ENCODE peak calls at places on chromosome 11, in five cellular contexts. Q is left ventricle myocardium inferior; Y is CD4-positive, alpha-beta T cell; H is omental fat pad; Z is BJ. D is an unnamed sample.

GRCh38 chr11:108587109-108587508 is 6.5 kb downstream of the EXPH5 start:
- DNase-seq in Q (no peak), Y (no peak), H (no peak), Z (no peak), D (no peak)

GRCh38 chr11:107446822-107447431 is 10.7 kb downstream of the CWF19L2 start:
- DNase-seq in Q (no peak), Y (no peak), H (no peak), Z (no peak), D (no peak)

GRCh38 chr11:74870485-74870884 is 78.4 kb downstream of the XRRA1 start:
- DNase-seq in Q (no peak), Y (no peak), H (no peak), Z (no peak), D (no peak)

GRCh38 chr11:126339866-126340434 is 15.5 kb upstream of the ST3GAL4 start:
- DNase-seq in Q (peak; percentile 81), Y (no peak), H (no peak), Z (no peak), D (no peak)

GRCh38 chr11:66692871-66693331 is 15.2 kb upstream of the RBM4B start:
- DNase-seq in Q (no peak), Y (no peak), H (no peak), Z (no peak), D (no peak)

GRCh38 chr11:29432719-29433325 is 584.0 kb downstream of the KCNA4 start:
- DNase-seq in Q (no peak), Y (no peak), H (no peak), Z (no peak), D (no peak)

GRCh38 chr11:126268361-126268707 is 361 bp downstream of the SRPRA start:
- DNase-seq in Q (no peak), Y (no peak), H (no peak), Z (no peak), D (no peak)

GRCh38 chr11:16804104-16804947 is 65.9 kb downstream of the C11orf58 start:
- DNase-seq in Q (no peak), Y (no peak), H (no peak), Z (no peak), D (no peak)

GRCh38 chr11:1202154-1202775 is 20.6 kb upstream of the MUC5B start:
- DNase-seq in Q (peak; percentile 8), Y (no peak), H (no peak), Z (no peak), D (peak; percentile 16)

GRCh38 chr11:23755769-23756168 is 741.1 kb upstream of the LUZP2 start:
- DNase-seq in Q (no peak), Y (no peak), H (no peak), Z (no peak), D (no peak)

GRCh38 chr11:19311306-19312030 is 70.7 kb upstream of the E2F8 start:
- DNase-seq in Q (peak; percentile 52), Y (no peak), H (peak; percentile 80), Z (no peak), D (peak; percentile 29)

GRCh38 chr11:75815345-75815983 is 454 bp downstream of the UVRAG start:
- DNase-seq in Q (no peak), Y (peak; percentile 19), H (no peak), Z (no peak), D (no peak)

GRCh38 chr11:65766535-65766934 is 14.2 kb downstream of the AP5B1 start:
- DNase-seq in Q (no peak), Y (no peak), H (no peak), Z (no peak), D (peak; percentile 13)

GRCh38 chr11:106197438-106197837 is 120.0 kb downstream of the AASDHPPT start:
- DNase-seq in Q (no peak), Y (no peak), H (no peak), Z (no peak), D (no peak)

GRCh38 chr11:44464741-44465140 is 100.7 kb upstream of the CD82 start:
- DNase-seq in Q (no peak), Y (no peak), H (no peak), Z (no peak), D (no peak)

GRCh38 chr11:128299132-128299726 is 288.1 kb downstream of the ETS1 start:
- DNase-seq in Q (no peak), Y (no peak), H (no peak), Z (peak; percentile 90), D (no peak)

GRCh38 chr11:8732748-8733241 is 50.2 kb downstream of the RPL27A start:
- DNase-seq in Q (peak; percentile 76), Y (no peak), H (no peak), Z (peak; percentile 58), D (no peak)

GRCh38 chr11:75275581-75275980 is 35.0 kb downstream of the TPBGL start:
- DNase-seq in Q (peak; percentile 38), Y (peak; percentile 76), H (peak; percentile 17), Z (no peak), D (no peak)

GRCh38 chr11:132278801-132279574 is 908.6 kb downstream of the NTM start:
- DNase-seq in Q (no peak), Y (no peak), H (no peak), Z (no peak), D (no peak)

GRCh38 chr11:3836903-3837302 is 3.9 kb downstream of the RHOG start:
- DNase-seq in Q (peak; percentile 60), Y (peak; percentile 62), H (no peak), Z (no peak), D (no peak)

GRCh38 chr11:95426823-95427462 is 195.9 kb upstream of the SESN3 start:
- DNase-seq in Q (no peak), Y (no peak), H (no peak), Z (no peak), D (no peak)

GRCh38 chr11:66454828-66455227 is 11.9 kb upstream of the PELI3 start:
- DNase-seq in Q (no peak), Y (no peak), H (no peak), Z (no peak), D (no peak)

GRCh38 chr11:100869328-100869727 is 182.2 kb downstream of the ARHGAP42 start:
- DNase-seq in Q (no peak), Y (no peak), H (no peak), Z (no peak), D (no peak)

GRCh38 chr11:77823775-77824174 is 2.8 kb downstream of the AAMDC start:
- DNase-seq in Q (no peak), Y (no peak), H (no peak), Z (no peak), D (no peak)

GRCh38 chr11:128630367-128631230 is 43.2 kb upstream of the ETS1 start:
- DNase-seq in Q (peak; percentile 87), Y (peak; percentile 85), H (peak; percentile 88), Z (no peak), D (peak; percentile 91)

GRCh38 chr11:2445107-2445947 is 519 bp downstream of the KCNQ1 start:
- DNase-seq in Q (no peak), Y (peak; percentile 11), H (no peak), Z (no peak), D (no peak)

GRCh38 chr11:26483101-26483500 is 89.0 kb downstream of the MUC15 start:
- DNase-seq in Q (no peak), Y (no peak), H (no peak), Z (no peak), D (no peak)

GRCh38 chr11:884578-885070 is 26.0 kb downstream of the CHID1 start:
- DNase-seq in Q (no peak), Y (no peak), H (no peak), Z (no peak), D (no peak)

GRCh38 chr11:132220464-132220863 is 850.0 kb downstream of the NTM start:
- DNase-seq in Q (no peak), Y (no peak), H (no peak), Z (peak; percentile 96), D (no peak)

GRCh38 chr11:132576706-132577105 is 955.6 kb downstream of the OPCML start:
- DNase-seq in Q (no peak), Y (no peak), H (no peak), Z (peak; percentile 45), D (no peak)

GRCh38 chr11:33778682-33779081 is 4.4 kb upstream of the FBXO3 start:
- DNase-seq in Q (no peak), Y (no peak), H (no peak), Z (peak; percentile 26), D (no peak)

GRCh38 chr11:20154381-20154780 is 5.9 kb downstream of the DBX1 start:
- DNase-seq in Q (no peak), Y (no peak), H (no peak), Z (no peak), D (no peak)

GRCh38 chr11:83437939-83438338 is 151.8 kb upstream of the CCDC90B start:
- DNase-seq in Q (no peak), Y (no peak), H (no peak), Z (no peak), D (no peak)

GRCh38 chr11:2096001-2096918 is 42.9 kb downstream of the IGF2 start:
- DNase-seq in Q (no peak), Y (no peak), H (no peak), Z (peak; percentile 32), D (no peak)

GRCh38 chr11:118956847-118957469 is 860 bp downstream of the UPK2 start:
- DNase-seq in Q (no peak), Y (no peak), H (no peak), Z (no peak), D (no peak)
- TF ChIP-seq CTCF in Q (no peak), Y (peak; percentile 35), H (no peak), Z (no peak), D (peak; percentile 48)

DNA sequence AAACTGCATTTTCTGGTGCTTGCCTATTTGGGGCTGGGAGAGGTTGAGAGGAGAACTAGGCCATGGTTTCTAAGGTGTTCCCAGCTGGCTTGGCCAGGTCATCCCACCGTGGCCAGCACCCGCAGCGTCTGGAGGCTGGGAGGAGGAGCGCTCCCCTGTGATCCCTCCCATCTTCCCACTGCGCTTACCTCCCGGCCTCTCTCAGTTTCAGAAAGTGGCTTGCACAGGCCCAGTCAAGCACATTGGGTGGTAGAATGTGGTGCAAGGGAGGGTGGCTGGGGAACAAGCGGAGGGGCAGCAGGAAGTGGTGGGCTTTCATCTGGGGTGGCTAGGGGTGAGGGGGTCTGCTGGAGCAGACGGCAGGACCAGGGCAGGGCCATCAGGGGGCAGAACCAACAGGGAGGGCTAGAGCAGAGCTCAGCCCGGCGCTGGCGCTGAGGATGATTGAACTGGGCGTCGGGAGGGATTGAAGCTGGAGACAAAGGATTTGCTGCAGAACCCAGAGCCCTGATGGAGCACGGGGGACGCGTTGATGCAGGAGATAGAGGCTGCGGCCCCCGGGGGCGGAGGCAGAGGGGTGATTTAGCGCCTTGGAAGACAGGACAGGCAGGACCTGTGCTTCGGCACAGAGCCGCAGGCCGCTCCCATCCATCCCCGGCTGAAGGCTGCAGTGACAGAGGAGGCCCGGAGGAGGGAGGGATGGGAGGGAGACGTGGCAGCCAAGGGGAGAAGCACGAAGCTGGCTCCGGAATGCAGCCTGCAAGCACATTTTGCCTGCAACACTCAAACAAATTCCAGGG is 76.0 kb downstream of the TRIM29 start:
- DNase-seq in Q (no peak), Y (no peak), H (no peak), Z (no peak), D (peak; percentile 83)
- TF ChIP-seq CTCF in Q (no peak), Y (no peak), H (no peak), Z (peak; percentile 9), D (peak; percentile 17)

GRCh38 chr11:35464308-35464707 is 45.0 kb upstream of the SLC1A2 start:
- DNase-seq in Q (no peak), Y (no peak), H (no peak), Z (no peak), D (no peak)
- TF ChIP-seq CTCF in Q (no peak), Y (no peak), H (no peak), Z (peak; percentile 21), D (no peak)

DNA sequence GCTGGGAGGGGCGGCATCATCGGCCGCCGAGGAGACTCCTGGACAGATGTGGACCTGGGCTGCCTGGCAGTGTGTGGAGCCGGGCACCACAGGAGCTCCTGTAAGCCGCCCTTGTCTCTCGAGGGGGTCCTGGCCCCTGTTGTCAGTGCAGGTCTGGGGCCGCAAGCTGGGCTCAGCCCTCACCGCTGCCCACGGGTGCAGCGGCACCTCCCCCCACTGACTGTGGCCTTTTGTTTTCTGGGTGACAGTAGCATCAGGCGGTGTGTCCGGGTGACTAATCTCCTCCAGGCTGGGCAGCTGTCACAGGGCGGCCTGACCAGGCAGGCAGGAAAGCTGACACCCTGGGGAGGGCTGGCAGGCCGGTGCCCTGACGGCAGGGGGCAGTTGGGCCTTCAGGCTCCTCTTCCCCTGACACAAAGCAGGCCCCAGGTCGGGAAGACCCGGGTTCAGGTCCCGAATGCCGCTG is 16.2 kb downstream of the DGKZ start:
- DNase-seq in Q (peak; percentile 72), Y (no peak), H (no peak), Z (no peak), D (no peak)
- TF ChIP-seq CTCF in Q (peak; percentile 48), Y (no peak), H (no peak), Z (no peak), D (no peak)

D was measured in mesothelial cell of epicardium.